ENCODE peak calls at places on chromosomes 6 and 20, in seven cellular contexts. J is heart right ventricle, R is posterior vena cava, K is body of pancreas, W is Kasumi-1, Q is KG1, L is HEK293T. U is an unnamed sample.

GRCh38 chr6:159254186-159254585 is 85.0 kb downstream of the FNDC1 start:
- DNase-seq in W (no peak), J (no peak), R (no peak), K (no peak), Q (no peak), L (no peak), U (no peak)

GRCh38 chr6:122657601-122658000 is 47.4 kb downstream of the PKIB start:
- DNase-seq in L (no peak), K (no peak), Q (no peak), W (no peak), R (no peak), J (no peak), U (no peak)

GRCh38 chr6:148829415-148830101 is 82.7 kb downstream of the UST start:
- DNase-seq in R (no peak), Q (no peak), K (no peak), J (no peak), W (no peak), L (no peak), U (no peak)

GRCh38 chr6:166032366-166033171 is 135.1 kb downstream of the TBXT start:
- DNase-seq in R (peak), L (peak), J (peak), W (no peak), K (peak), Q (no peak), U (peak)

GRCh38 chr6:95866732-95867131 is 149.0 kb upstream of the FUT9 start:
- DNase-seq in L (peak), R (no peak), K (peak), W (peak), J (no peak), Q (no peak), U (no peak)

GRCh38 chr6:82057846-82058554 is 189.5 kb downstream of the IBTK start:
- DNase-seq in J (no peak), R (no peak), K (peak), W (no peak), Q (no peak), L (no peak), U (no peak)

GRCh38 chr6:80523531-80523970 is 417.1 kb downstream of the BCKDHB start:
- DNase-seq in Q (no peak), J (peak), L (peak), W (no peak), R (no peak), K (peak), U (no peak)

GRCh38 chr6:111874030-111874425 is 776 bp upstream of the FYN start:
- DNase-seq in J (peak), Q (no peak), K (no peak), R (no peak), W (no peak), L (no peak), U (no peak)

GRCh38 chr6:23180504-23181293 is 611.3 kb downstream of the HDGFL1 start:
- DNase-seq in W (peak), Q (no peak), R (no peak), K (peak), J (peak), L (peak), U (peak)

GRCh38 chr6:27592107-27592480 is 119.2 kb upstream of the ZNF184 start:
- DNase-seq in J (no peak), W (no peak), Q (no peak), L (peak), R (no peak), K (no peak), U (no peak)

GRCh38 chr6:77040566-77041195 is 422.6 kb downstream of the HTR1B start:
- DNase-seq in W (no peak), Q (no peak), L (no peak), K (no peak), J (no peak), R (no peak), U (no peak)

GRCh38 chr20:63290677-63291472 is 2.1 kb upstream of the COL20A1 start:
- DNase-seq in R (no peak), W (peak), J (no peak), Q (peak), L (peak), K (peak), U (no peak)

GRCh38 chr20:50828363-50829136 is 33.7 kb downstream of the BCAS4 start:
- DNase-seq in L (no peak), K (no peak), W (no peak), R (no peak), J (no peak), Q (no peak), U (no peak)

GRCh38 chr6:154615483-154616025 is 105.1 kb upstream of the CNKSR3 start:
- DNase-seq in J (peak), R (no peak), L (peak), W (peak), Q (no peak), K (peak), U (peak)

GRCh38 chr6:100461920-100462295 is 2.8 kb downstream of the SIM1 start:
- DNase-seq in R (no peak), Q (no peak), K (no peak), L (no peak), J (no peak), W (no peak), U (no peak)

GRCh38 chr6:147904416-147904815 is 395.9 kb downstream of the SAMD5 start:
- DNase-seq in J (no peak), L (no peak), K (no peak), W (no peak), R (no peak), Q (no peak), U (no peak)

GRCh38 chr20:31974975-31975481 is 7.1 kb downstream of the XKR7 start:
- DNase-seq in Q (no peak), R (no peak), J (no peak), L (no peak), K (no peak), W (no peak), U (no peak)

GRCh38 chr20:24148372-24148771 is 159.8 kb upstream of the GGTLC1 start:
- DNase-seq in W (peak), L (no peak), K (no peak), R (no peak), Q (peak), J (no peak), U (no peak)

GRCh38 chr6:44925100-44925739 is 402.9 kb upstream of the RUNX2 start:
- DNase-seq in Q (peak), J (no peak), K (no peak), R (no peak), L (peak), W (no peak), U (no peak)

GRCh38 chr6:4055420-4056041 is 23.4 kb downstream of the FAM217A start:
- DNase-seq in W (peak), Q (no peak), R (no peak), L (peak), J (peak), K (peak), U (no peak)

GRCh38 chr6:91428953-91429560 is 842.2 kb upstream of the MAP3K7 start:
- DNase-seq in R (no peak), L (no peak), K (no peak), W (no peak), Q (no peak), J (no peak), U (no peak)

GRCh38 chr6:37170273-37171140 is 555 bp downstream of the PIM1 start:
- DNase-seq in L (peak), K (peak), Q (no peak), R (peak), J (peak), W (peak), U (peak)

GRCh38 chr6:119207327-119207726 is 128.9 kb upstream of the FAM184A start:
- DNase-seq in R (no peak), W (no peak), K (no peak), L (no peak), J (no peak), Q (no peak), U (no peak)

GRCh38 chr20:32638848-32639247 is 34.9 kb downstream of the C20orf203 start:
- DNase-seq in J (peak), Q (no peak), R (no peak), W (no peak), L (no peak), K (peak), U (peak)

GRCh38 chr20:63053430-63054102 is 46.8 kb upstream of the BHLHE23 start:
- DNase-seq in R (peak), J (no peak), L (no peak), K (no peak), W (no peak), Q (no peak), U (peak)

GRCh38 chr6:90131614-90132423 is 164.8 kb downstream of the BACH2 start:
- DNase-seq in L (no peak), R (peak), J (peak), W (no peak), K (peak), Q (no peak), U (peak)

GRCh38 chr20:653110-653589 is at the start of gene SRXN1:
- DNase-seq in J (peak), W (peak), Q (peak), R (peak), L (peak), K (peak), U (peak)

GRCh38 chr6:155171109-155171746 is 92.6 kb upstream of the CLDN20 start:
- DNase-seq in W (no peak), J (peak), K (no peak), L (no peak), R (peak), Q (no peak), U (no peak)

GRCh38 chr20:48626938-48627736 is 200.7 kb downstream of the PREX1 start:
- DNase-seq in Q (no peak), W (no peak), L (no peak), J (no peak), R (peak), K (no peak), U (no peak)

GRCh38 chr20:21968486-21968885 is 263.0 kb downstream of the PAX1 start:
- DNase-seq in W (no peak), K (no peak), L (no peak), R (no peak), J (no peak), Q (no peak), U (no peak)

GRCh38 chr6:107179004-107179403 is 63.7 kb upstream of the BEND3 start:
- DNase-seq in K (no peak), J (no peak), L (no peak), R (no peak), W (peak), Q (no peak), U (no peak)

GRCh38 chr20:57092112-57092899 is 174.1 kb downstream of the BMP7 start:
- DNase-seq in Q (peak), J (peak), W (peak), R (peak), K (peak), L (peak), U (peak)

GRCh38 chr6:162313922-162314660 is 413.5 kb downstream of the PRKN start:
- DNase-seq in W (no peak), K (no peak), R (no peak), Q (no peak), L (no peak), J (no peak), U (no peak)

GRCh38 chr20:33217052-33217451 is at the start of gene BPIFA3:
- DNase-seq in W (no peak), L (no peak), R (no peak), J (no peak), K (no peak), Q (no peak), U (no peak)

GRCh38 chr6:150560004-150560883 is 39.4 kb upstream of the PLEKHG1 start:
- DNase-seq in J (no peak), Q (no peak), R (no peak), W (no peak), K (no peak), L (no peak), U (no peak)

GRCh38 chr6:56521454-56521853 is 121.2 kb downstream of the DST start:
- DNase-seq in R (no peak), K (no peak), L (no peak), J (no peak), W (no peak), Q (no peak), U (no peak)

GRCh38 chr20:51095755-51096509 is 73.0 kb upstream of the KCNG1 start:
- DNase-seq in K (no peak), L (no peak), J (no peak), R (peak), Q (no peak), W (no peak), U (no peak)

U was measured in left ventricle myocardium inferior.